ENCODE peak calls at places on chromosomes 2 and 18, in nine cellular contexts. One of them, this sample, is unnamed.

GRCh38 chr2:50358586-50358985 is 673.3 kb downstream of the NRXN1 start:
- DNase-seq in A549: no peak
- DNase-seq in RWPE2: no peak
- DNase-seq in spleen: no peak
- DNase-seq in fibroblast of mammary gland: no peak
- DNase-seq in heart left ventricle: no peak
- DNase-seq in kidney: peak
- DNase-seq in heart right ventricle: no peak
- DNase-seq in GM06990: no peak
- DNase-seq in this sample: no peak

GRCh38 chr2:6864251-6864758 is 1.4 kb downstream of the CMPK2 start:
- DNase-seq in A549: no peak
- DNase-seq in RWPE2: no peak
- DNase-seq in spleen: no peak
- DNase-seq in fibroblast of mammary gland: no peak
- DNase-seq in heart left ventricle: no peak
- DNase-seq in kidney: no peak
- DNase-seq in heart right ventricle: no peak
- DNase-seq in GM06990: no peak
- DNase-seq in this sample: no peak

GRCh38 chr2:36780231-36780808 is 83.8 kb downstream of the VIT start:
- DNase-seq in A549: peak
- DNase-seq in RWPE2: no peak
- DNase-seq in spleen: no peak
- DNase-seq in fibroblast of mammary gland: peak
- DNase-seq in heart left ventricle: no peak
- DNase-seq in kidney: no peak
- DNase-seq in heart right ventricle: no peak
- DNase-seq in GM06990: no peak
- DNase-seq in this sample: peak

GRCh38 chr2:189874571-189875320 is 90.5 kb downstream of the PMS1 start:
- DNase-seq in A549: no peak
- DNase-seq in RWPE2: no peak
- DNase-seq in spleen: no peak
- DNase-seq in fibroblast of mammary gland: no peak
- DNase-seq in heart left ventricle: no peak
- DNase-seq in kidney: no peak
- DNase-seq in heart right ventricle: no peak
- DNase-seq in GM06990: no peak
- DNase-seq in this sample: no peak

GRCh38 chr18:35716169-35716831 is 134.8 kb downstream of the GALNT1 start:
- DNase-seq in A549: no peak
- DNase-seq in RWPE2: no peak
- DNase-seq in spleen: no peak
- DNase-seq in fibroblast of mammary gland: no peak
- DNase-seq in heart left ventricle: no peak
- DNase-seq in kidney: no peak
- DNase-seq in heart right ventricle: no peak
- DNase-seq in GM06990: no peak
- DNase-seq in this sample: no peak

GRCh38 chr2:209974566-209974965 is 27.9 kb upstream of the RPE start:
- DNase-seq in A549: no peak
- DNase-seq in RWPE2: no peak
- DNase-seq in spleen: no peak
- DNase-seq in fibroblast of mammary gland: peak
- DNase-seq in heart left ventricle: no peak
- DNase-seq in kidney: no peak
- DNase-seq in heart right ventricle: no peak
- DNase-seq in GM06990: no peak
- DNase-seq in this sample: no peak

GRCh38 chr2:71943238-71944182 is 204.2 kb downstream of the CYP26B1 start:
- DNase-seq in A549: no peak
- DNase-seq in RWPE2: no peak
- DNase-seq in spleen: peak
- DNase-seq in fibroblast of mammary gland: peak
- DNase-seq in heart left ventricle: no peak
- DNase-seq in kidney: peak
- DNase-seq in heart right ventricle: no peak
- DNase-seq in GM06990: no peak
- DNase-seq in this sample: no peak

GRCh38 chr2:187434342-187434785 is 13.7 kb downstream of the CALCRL start:
- DNase-seq in A549: no peak
- DNase-seq in RWPE2: no peak
- DNase-seq in spleen: no peak
- DNase-seq in fibroblast of mammary gland: peak
- DNase-seq in heart left ventricle: no peak
- DNase-seq in kidney: no peak
- DNase-seq in heart right ventricle: no peak
- DNase-seq in GM06990: no peak
- DNase-seq in this sample: no peak

GRCh38 chr2:185391571-185391970 is 347.0 kb upstream of the FSIP2 start:
- DNase-seq in A549: no peak
- DNase-seq in RWPE2: no peak
- DNase-seq in spleen: no peak
- DNase-seq in fibroblast of mammary gland: no peak
- DNase-seq in heart left ventricle: no peak
- DNase-seq in kidney: no peak
- DNase-seq in heart right ventricle: no peak
- DNase-seq in GM06990: no peak
- DNase-seq in this sample: no peak

GRCh38 chr2:112636605-112637288 is 9.0 kb upstream of the SLC20A1 start:
- DNase-seq in A549: no peak
- DNase-seq in RWPE2: no peak
- DNase-seq in spleen: no peak
- DNase-seq in fibroblast of mammary gland: no peak
- DNase-seq in heart left ventricle: no peak
- DNase-seq in kidney: no peak
- DNase-seq in heart right ventricle: no peak
- DNase-seq in GM06990: peak
- DNase-seq in this sample: no peak

GRCh38 chr2:3079466-3079865 is 298.2 kb downstream of the EIPR1 start:
- DNase-seq in A549: no peak
- DNase-seq in RWPE2: no peak
- DNase-seq in spleen: no peak
- DNase-seq in fibroblast of mammary gland: no peak
- DNase-seq in heart left ventricle: no peak
- DNase-seq in kidney: no peak
- DNase-seq in heart right ventricle: no peak
- DNase-seq in GM06990: no peak
- DNase-seq in this sample: no peak

GRCh38 chr2:127674241-127675209 is 805 bp downstream of the LIMS2 start:
- DNase-seq in A549: no peak
- DNase-seq in RWPE2: no peak
- DNase-seq in spleen: peak
- DNase-seq in fibroblast of mammary gland: no peak
- DNase-seq in heart left ventricle: peak
- DNase-seq in kidney: peak
- DNase-seq in heart right ventricle: peak
- DNase-seq in GM06990: no peak
- DNase-seq in this sample: no peak

GRCh38 chr2:72548081-72548764 is 277.6 kb downstream of the EXOC6B start:
- DNase-seq in A549: peak
- DNase-seq in RWPE2: no peak
- DNase-seq in spleen: no peak
- DNase-seq in fibroblast of mammary gland: no peak
- DNase-seq in heart left ventricle: no peak
- DNase-seq in kidney: no peak
- DNase-seq in heart right ventricle: no peak
- DNase-seq in GM06990: no peak
- DNase-seq in this sample: no peak

GRCh38 chr2:75561566-75562512 is 1.1 kb upstream of the EVA1A start:
- DNase-seq in A549: no peak
- DNase-seq in RWPE2: no peak
- DNase-seq in spleen: no peak
- DNase-seq in fibroblast of mammary gland: peak
- DNase-seq in heart left ventricle: no peak
- DNase-seq in kidney: no peak
- DNase-seq in heart right ventricle: no peak
- DNase-seq in GM06990: no peak
- DNase-seq in this sample: no peak

GRCh38 chr18:48835745-48836191 is 115.0 kb downstream of the SMAD7 start:
- DNase-seq in A549: no peak
- DNase-seq in RWPE2: peak
- DNase-seq in spleen: peak
- DNase-seq in fibroblast of mammary gland: no peak
- DNase-seq in heart left ventricle: peak
- DNase-seq in kidney: peak
- DNase-seq in heart right ventricle: no peak
- DNase-seq in GM06990: no peak
- DNase-seq in this sample: no peak

GRCh38 chr2:32502941-32503340 is 124.9 kb upstream of the TTC27 start:
- DNase-seq in A549: no peak
- DNase-seq in RWPE2: no peak
- DNase-seq in spleen: no peak
- DNase-seq in fibroblast of mammary gland: no peak
- DNase-seq in heart left ventricle: no peak
- DNase-seq in kidney: no peak
- DNase-seq in heart right ventricle: no peak
- DNase-seq in GM06990: no peak
- DNase-seq in this sample: no peak

GRCh38 chr18:59426855-59427254 is 67.8 kb upstream of the LMAN1 start:
- DNase-seq in A549: no peak
- DNase-seq in RWPE2: no peak
- DNase-seq in spleen: no peak
- DNase-seq in fibroblast of mammary gland: no peak
- DNase-seq in heart left ventricle: no peak
- DNase-seq in kidney: no peak
- DNase-seq in heart right ventricle: no peak
- DNase-seq in GM06990: no peak
- DNase-seq in this sample: no peak

DNA sequence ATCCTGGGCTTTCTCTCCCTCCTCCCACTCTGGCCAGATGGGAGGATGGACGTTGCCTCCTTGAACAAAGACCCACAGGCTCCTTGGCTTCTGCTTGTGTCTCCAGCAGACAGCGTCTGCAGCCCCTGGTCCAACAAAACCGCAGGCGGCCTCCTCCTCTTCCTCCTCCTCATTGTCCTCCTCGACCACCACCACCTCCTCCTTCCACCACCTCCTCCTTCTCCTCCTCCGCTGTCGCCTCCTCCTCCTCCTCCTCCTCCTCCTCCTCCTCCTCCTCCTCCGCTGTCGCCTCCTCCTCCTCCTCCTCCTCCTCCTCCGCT is 45.7 kb upstream of the ALPP start:
- DNase-seq in A549: no peak
- DNase-seq in RWPE2: peak
- DNase-seq in spleen: peak
- DNase-seq in fibroblast of mammary gland: no peak
- DNase-seq in heart left ventricle: peak
- DNase-seq in kidney: no peak
- DNase-seq in heart right ventricle: no peak
- DNase-seq in GM06990: no peak
- DNase-seq in this sample: no peak
- TF ChIP-seq CTCF in A549: no peak
- TF ChIP-seq CTCF in RWPE2: no peak
- TF ChIP-seq CTCF in spleen: no peak
- TF ChIP-seq CTCF in fibroblast of mammary gland: no peak
- TF ChIP-seq CTCF in heart left ventricle: no peak
- TF ChIP-seq CTCF in kidney: no peak
- TF ChIP-seq CTCF in heart right ventricle: no peak
- TF ChIP-seq CTCF in GM06990: no peak
- TF ChIP-seq CTCF in this sample: no peak

DNA sequence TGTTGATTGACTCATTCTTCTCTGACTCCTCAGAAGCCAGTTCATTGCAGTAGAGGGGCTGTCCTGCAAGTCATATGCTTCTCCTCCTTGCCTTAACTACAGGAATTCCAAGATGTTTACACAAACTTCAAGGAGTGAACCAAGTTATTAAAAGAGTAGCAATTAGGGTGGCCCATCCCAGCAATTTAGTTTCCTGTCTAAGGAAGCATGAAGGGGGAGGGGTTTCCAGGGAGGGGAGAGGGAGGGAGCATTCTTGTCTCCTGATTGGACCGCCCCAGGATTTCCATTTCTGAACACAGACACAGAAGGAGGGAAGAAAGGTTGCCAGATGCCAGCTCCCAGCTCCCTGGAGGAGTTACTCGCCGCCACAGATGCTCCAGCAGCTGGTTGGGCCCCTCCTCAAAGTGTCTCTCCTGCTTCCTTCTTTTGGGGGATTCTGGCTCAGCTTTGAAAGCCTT is 107.6 kb downstream of the TRIB2 start:
- DNase-seq in A549: no peak
- DNase-seq in RWPE2: no peak
- DNase-seq in spleen: no peak
- DNase-seq in fibroblast of mammary gland: peak
- DNase-seq in heart left ventricle: no peak
- DNase-seq in kidney: peak
- DNase-seq in heart right ventricle: peak
- DNase-seq in GM06990: no peak
- DNase-seq in this sample: no peak
- H3K4me3 ChIP-seq in A549: no peak
- H3K4me3 ChIP-seq in RWPE2: no peak
- H3K4me3 ChIP-seq in spleen: no peak
- H3K4me3 ChIP-seq in fibroblast of mammary gland: no peak
- H3K4me3 ChIP-seq in heart left ventricle: no peak
- H3K4me3 ChIP-seq in kidney: no peak
- H3K4me3 ChIP-seq in heart right ventricle: no peak
- H3K4me3 ChIP-seq in GM06990: no peak
- H3K4me3 ChIP-seq in this sample: no peak

GRCh38 chr2:188474316-188474715 is 182.6 kb downstream of the GULP1 start:
- DNase-seq in A549: no peak
- DNase-seq in RWPE2: no peak
- DNase-seq in spleen: no peak
- DNase-seq in fibroblast of mammary gland: no peak
- DNase-seq in heart left ventricle: no peak
- DNase-seq in kidney: no peak
- DNase-seq in heart right ventricle: no peak
- DNase-seq in GM06990: no peak
- DNase-seq in this sample: no peak
- TF ChIP-seq CTCF in A549: no peak
- TF ChIP-seq CTCF in RWPE2: no peak
- TF ChIP-seq CTCF in spleen: no peak
- TF ChIP-seq CTCF in fibroblast of mammary gland: no peak
- TF ChIP-seq CTCF in heart left ventricle: no peak
- TF ChIP-seq CTCF in kidney: no peak
- TF ChIP-seq CTCF in heart right ventricle: no peak
- TF ChIP-seq CTCF in GM06990: no peak
- TF ChIP-seq CTCF in this sample: no peak

DNA sequence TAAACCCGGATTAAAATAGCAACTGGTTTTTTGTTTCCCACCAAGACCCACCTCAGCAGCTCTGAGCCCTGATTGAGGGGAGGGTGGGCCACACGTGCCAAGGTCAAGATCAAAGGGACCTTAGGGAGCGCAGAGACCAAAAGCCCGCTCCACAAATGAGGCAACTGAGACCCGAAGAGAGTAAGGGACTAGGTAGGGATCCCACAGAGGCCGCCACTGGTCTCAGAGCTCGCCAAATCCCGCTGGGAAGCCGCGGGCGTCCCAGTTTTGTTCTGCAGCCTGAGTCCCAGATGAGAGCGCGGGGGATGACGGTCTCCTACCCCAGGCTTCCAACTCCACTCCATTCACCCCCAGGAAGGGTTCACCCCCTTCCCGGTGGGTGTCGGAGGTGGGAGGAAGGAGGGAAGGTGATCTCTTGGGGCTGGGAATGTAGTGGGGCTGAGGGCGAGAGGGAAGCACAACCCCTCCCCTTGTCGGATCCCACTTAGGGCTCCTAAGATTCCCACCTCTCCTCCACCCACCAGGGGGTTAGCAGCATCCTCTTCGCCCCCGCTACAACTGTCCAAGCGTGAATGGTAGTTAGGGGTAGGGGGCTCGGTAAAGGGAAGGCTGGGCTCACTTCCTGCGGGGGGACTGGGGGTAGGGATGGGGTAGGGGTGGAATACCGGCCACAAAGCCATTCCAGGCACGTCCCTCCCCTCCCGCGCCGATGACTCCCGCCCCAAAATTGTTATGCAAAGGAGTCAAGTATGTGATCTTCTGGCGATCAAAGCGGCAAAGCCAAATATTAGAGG is 7.3 kb upstream of the EN1 start:
- DNase-seq in A549: no peak
- DNase-seq in RWPE2: no peak
- DNase-seq in spleen: no peak
- DNase-seq in fibroblast of mammary gland: no peak
- DNase-seq in heart left ventricle: no peak
- DNase-seq in kidney: no peak
- DNase-seq in heart right ventricle: no peak
- DNase-seq in GM06990: no peak
- DNase-seq in this sample: no peak
- H3K4me3 ChIP-seq in A549: peak
- H3K4me3 ChIP-seq in RWPE2: no peak
- H3K4me3 ChIP-seq in spleen: peak
- H3K4me3 ChIP-seq in fibroblast of mammary gland: peak
- H3K4me3 ChIP-seq in heart left ventricle: no peak
- H3K4me3 ChIP-seq in kidney: no peak
- H3K4me3 ChIP-seq in heart right ventricle: no peak
- H3K4me3 ChIP-seq in GM06990: no peak
- H3K4me3 ChIP-seq in this sample: peak